ENCODE peak calls at places on chromosomes 13 and 19, in five cellular contexts. One of them, this sample, is unnamed.

GRCh38 chr19:15466851-15467733 is 2.7 kb upstream of the RASAL3 start:
- DNase-seq in progenitor cell of endocrine pancreas: no peak
- DNase-seq in heart right ventricle: no peak
- DNase-seq in cardiac muscle cell: peak
- DNase-seq in DND-41: peak
- DNase-seq in this sample: no peak

GRCh38 chr19:33612928-33613327 is 8.8 kb upstream of the CHST8 start:
- DNase-seq in DND-41: no peak
- DNase-seq in heart right ventricle: no peak
- DNase-seq in cardiac muscle cell: no peak
- DNase-seq in progenitor cell of endocrine pancreas: no peak
- DNase-seq in this sample: no peak

GRCh38 chr13:103941506-103942148 is 875.4 kb upstream of the SLC10A2 start:
- DNase-seq in progenitor cell of endocrine pancreas: no peak
- DNase-seq in cardiac muscle cell: peak
- DNase-seq in DND-41: no peak
- DNase-seq in heart right ventricle: no peak
- DNase-seq in this sample: no peak

GRCh38 chr13:20435616-20436368 is 89.9 kb downstream of the CRYL1 start:
- DNase-seq in heart right ventricle: no peak
- DNase-seq in DND-41: no peak
- DNase-seq in cardiac muscle cell: peak
- DNase-seq in progenitor cell of endocrine pancreas: no peak
- DNase-seq in this sample: no peak

GRCh38 chr19:5479958-5480357 is 24.7 kb downstream of the ZNRF4 start:
- DNase-seq in heart right ventricle: no peak
- DNase-seq in DND-41: no peak
- DNase-seq in progenitor cell of endocrine pancreas: no peak
- DNase-seq in cardiac muscle cell: no peak
- DNase-seq in this sample: no peak

GRCh38 chr13:38735655-38736440 is 49.0 kb downstream of the FREM2 start:
- DNase-seq in heart right ventricle: no peak
- DNase-seq in progenitor cell of endocrine pancreas: no peak
- DNase-seq in cardiac muscle cell: no peak
- DNase-seq in DND-41: no peak
- DNase-seq in this sample: no peak

GRCh38 chr13:61592489-61592888 is 176.8 kb upstream of the PCDH20 start:
- DNase-seq in DND-41: no peak
- DNase-seq in cardiac muscle cell: no peak
- DNase-seq in progenitor cell of endocrine pancreas: no peak
- DNase-seq in heart right ventricle: no peak
- DNase-seq in this sample: no peak

GRCh38 chr19:36054733-36055686 is at the start of gene WDR62:
- DNase-seq in DND-41: peak
- DNase-seq in heart right ventricle: peak
- DNase-seq in progenitor cell of endocrine pancreas: peak
- DNase-seq in cardiac muscle cell: peak
- DNase-seq in this sample: peak

GRCh38 chr19:44972802-44973201 is 17.6 kb downstream of the CLPTM1 start:
- DNase-seq in progenitor cell of endocrine pancreas: no peak
- DNase-seq in DND-41: no peak
- DNase-seq in cardiac muscle cell: no peak
- DNase-seq in heart right ventricle: no peak
- DNase-seq in this sample: no peak

GRCh38 chr13:22114630-22115311 is 443.9 kb downstream of the FGF9 start:
- DNase-seq in heart right ventricle: no peak
- DNase-seq in cardiac muscle cell: peak
- DNase-seq in DND-41: no peak
- DNase-seq in progenitor cell of endocrine pancreas: no peak
- DNase-seq in this sample: no peak

GRCh38 chr13:65095118-65095517 is 2135.0 kb downstream of the PCDH9 start:
- DNase-seq in DND-41: no peak
- DNase-seq in cardiac muscle cell: no peak
- DNase-seq in progenitor cell of endocrine pancreas: no peak
- DNase-seq in heart right ventricle: no peak
- DNase-seq in this sample: no peak

GRCh38 chr13:41835871-41836270 is 125.0 kb downstream of the VWA8 start:
- DNase-seq in DND-41: no peak
- DNase-seq in heart right ventricle: no peak
- DNase-seq in cardiac muscle cell: peak
- DNase-seq in progenitor cell of endocrine pancreas: no peak
- DNase-seq in this sample: no peak

GRCh38 chr13:113977976-113978375 is 4.1 kb upstream of the C13orf46 start:
- DNase-seq in DND-41: no peak
- DNase-seq in cardiac muscle cell: no peak
- DNase-seq in progenitor cell of endocrine pancreas: no peak
- DNase-seq in heart right ventricle: no peak
- DNase-seq in this sample: no peak

GRCh38 chr19:4775627-4776152 is 15.8 kb upstream of the FEM1A start:
- DNase-seq in cardiac muscle cell: no peak
- DNase-seq in heart right ventricle: no peak
- DNase-seq in progenitor cell of endocrine pancreas: no peak
- DNase-seq in DND-41: no peak
- DNase-seq in this sample: no peak

GRCh38 chr19:58553799-58554493 is 959 bp downstream of the CHMP2A start:
- DNase-seq in progenitor cell of endocrine pancreas: no peak
- DNase-seq in DND-41: no peak
- DNase-seq in heart right ventricle: no peak
- DNase-seq in cardiac muscle cell: no peak
- DNase-seq in this sample: peak

GRCh38 chr13:110475117-110475516 is 86.4 kb downstream of the RAB20 start:
- DNase-seq in DND-41: no peak
- DNase-seq in heart right ventricle: no peak
- DNase-seq in cardiac muscle cell: no peak
- DNase-seq in progenitor cell of endocrine pancreas: no peak
- DNase-seq in this sample: no peak

GRCh38 chr13:41842029-41842428 is 118.9 kb downstream of the VWA8 start:
- DNase-seq in cardiac muscle cell: peak
- DNase-seq in progenitor cell of endocrine pancreas: no peak
- DNase-seq in heart right ventricle: no peak
- DNase-seq in DND-41: no peak
- DNase-seq in this sample: no peak

GRCh38 chr13:48019796-48020195 is 17.7 kb upstream of the NUDT15 start:
- DNase-seq in DND-41: no peak
- DNase-seq in cardiac muscle cell: no peak
- DNase-seq in progenitor cell of endocrine pancreas: no peak
- DNase-seq in heart right ventricle: no peak
- DNase-seq in this sample: no peak

GRCh38 chr19:38667552-38668205 is 20.2 kb downstream of the ACTN4 start:
- DNase-seq in cardiac muscle cell: no peak
- DNase-seq in heart right ventricle: no peak
- DNase-seq in progenitor cell of endocrine pancreas: no peak
- DNase-seq in DND-41: no peak
- DNase-seq in this sample: no peak

DNA sequence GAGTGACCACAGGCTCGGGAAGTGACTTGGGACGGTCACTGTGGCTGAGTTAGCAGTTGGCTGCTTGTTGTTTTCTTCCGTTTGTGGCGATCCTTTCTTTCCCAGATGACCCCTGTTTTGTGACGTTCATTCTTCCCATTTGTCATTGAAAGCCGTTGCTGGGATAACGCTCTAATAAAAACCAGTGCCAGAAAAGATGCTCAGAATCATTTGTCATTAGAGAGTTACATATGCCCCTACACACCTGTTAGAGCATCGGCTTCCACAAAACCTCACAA is 39.3 kb upstream of the MCF2L start:
- DNase-seq in progenitor cell of endocrine pancreas: no peak
- DNase-seq in heart right ventricle: no peak
- DNase-seq in cardiac muscle cell: no peak
- DNase-seq in DND-41: no peak
- DNase-seq in this sample: no peak
- TF ChIP-seq CTCF in progenitor cell of endocrine pancreas: no peak
- TF ChIP-seq CTCF in heart right ventricle: no peak
- TF ChIP-seq CTCF in cardiac muscle cell: no peak
- TF ChIP-seq CTCF in DND-41: no peak
- TF ChIP-seq CTCF in this sample: no peak

DNA sequence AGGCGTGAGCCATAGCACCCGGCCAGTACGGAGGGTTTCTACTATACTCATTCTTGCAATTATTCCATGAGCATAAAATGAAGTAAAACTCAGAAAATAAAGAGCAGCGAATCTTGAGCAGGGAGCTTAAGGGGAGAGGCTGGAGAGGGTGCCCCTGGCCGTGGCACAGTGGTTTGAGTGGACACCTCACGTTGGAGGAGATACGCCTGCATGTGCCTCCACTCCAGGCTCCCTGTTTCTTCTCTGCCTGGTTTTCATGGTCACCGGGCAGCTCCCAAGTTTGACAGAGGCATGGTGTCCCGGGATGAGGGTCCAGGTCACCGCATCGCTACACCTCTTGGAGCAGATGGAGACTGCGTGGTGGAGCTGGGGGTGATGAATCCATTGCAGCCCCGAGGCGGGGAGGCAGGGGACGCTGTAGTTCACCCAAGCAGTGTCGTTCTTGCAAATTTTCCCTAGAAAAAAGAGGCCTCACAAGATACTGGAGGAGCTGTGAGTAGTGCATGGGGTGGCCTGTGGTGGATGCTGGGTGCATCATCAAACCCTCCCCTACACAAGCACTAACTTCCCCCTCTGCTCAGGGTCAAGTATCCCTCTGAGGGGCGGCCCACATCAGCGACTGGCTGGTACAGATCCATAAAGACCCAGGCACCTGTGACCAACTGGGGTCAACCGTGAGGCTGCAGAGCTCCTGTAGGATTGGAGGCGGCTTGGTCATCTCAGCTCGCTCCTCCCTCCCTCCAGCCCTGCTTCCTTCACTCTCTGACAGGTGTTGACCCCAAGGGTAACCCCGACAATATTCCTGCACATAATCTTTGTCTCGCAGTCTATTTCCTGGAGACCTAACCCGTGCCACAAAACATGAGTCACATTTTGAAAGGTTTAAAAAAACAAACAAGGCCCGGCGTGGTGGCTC is 3.6 kb upstream of the MIER2 start:
- DNase-seq in heart right ventricle: no peak
- DNase-seq in DND-41: no peak
- DNase-seq in cardiac muscle cell: no peak
- DNase-seq in progenitor cell of endocrine pancreas: no peak
- DNase-seq in this sample: no peak
- TF ChIP-seq CTCF in heart right ventricle: no peak
- TF ChIP-seq CTCF in DND-41: no peak
- TF ChIP-seq CTCF in cardiac muscle cell: peak
- TF ChIP-seq CTCF in progenitor cell of endocrine pancreas: no peak
- TF ChIP-seq CTCF in this sample: no peak

DNA sequence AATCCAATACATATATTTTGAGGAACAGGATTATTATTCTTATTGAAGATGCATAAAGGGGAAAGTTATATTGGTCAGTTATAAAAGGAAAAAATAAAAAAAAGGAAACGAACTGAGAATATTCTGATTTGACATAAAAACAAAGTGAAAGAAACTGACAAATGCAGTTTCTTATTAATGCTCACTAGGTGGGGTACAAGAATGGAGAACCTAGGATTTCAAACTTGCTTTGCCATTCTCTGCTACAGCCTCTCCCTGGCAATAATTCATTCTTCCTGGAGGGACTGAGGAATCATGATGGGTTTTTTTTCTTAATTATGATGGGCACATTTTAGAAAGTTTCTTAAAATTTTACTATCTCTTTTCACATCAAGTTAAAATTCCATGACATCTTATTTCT is 154.9 kb downstream of the PCDH9 start:
- DNase-seq in cardiac muscle cell: peak
- DNase-seq in heart right ventricle: no peak
- DNase-seq in progenitor cell of endocrine pancreas: no peak
- DNase-seq in DND-41: no peak
- DNase-seq in this sample: no peak
- TF ChIP-seq CTCF in cardiac muscle cell: peak
- TF ChIP-seq CTCF in heart right ventricle: peak
- TF ChIP-seq CTCF in progenitor cell of endocrine pancreas: no peak
- TF ChIP-seq CTCF in DND-41: no peak
- TF ChIP-seq CTCF in this sample: peak

DNA sequence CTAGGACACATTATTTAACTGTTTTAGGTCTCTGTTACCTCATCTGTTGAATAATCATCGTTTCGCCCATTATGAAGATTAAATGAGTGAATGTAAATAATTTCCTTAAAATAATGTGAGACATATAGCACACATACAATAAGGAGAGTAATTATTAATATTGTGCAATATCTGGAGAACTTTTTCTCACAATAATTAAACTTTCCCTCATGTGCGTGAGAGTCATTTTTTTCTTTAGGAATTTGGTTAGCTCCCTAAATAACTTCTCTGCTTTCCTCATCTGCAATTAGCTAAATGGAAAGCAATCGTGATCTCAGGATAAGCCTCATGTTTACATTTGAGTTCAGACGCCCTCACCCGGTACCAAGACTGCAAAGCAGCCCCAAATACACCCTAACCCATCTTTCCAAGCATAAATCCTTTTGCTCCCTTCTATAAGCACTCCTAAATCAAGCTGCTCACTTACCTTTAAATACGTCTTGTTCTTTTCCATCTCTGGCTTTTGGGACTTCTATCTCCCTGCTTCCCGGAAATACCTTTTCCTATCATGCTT is 78.8 kb downstream of the MZT1 start:
- DNase-seq in cardiac muscle cell: peak
- DNase-seq in DND-41: no peak
- DNase-seq in heart right ventricle: no peak
- DNase-seq in progenitor cell of endocrine pancreas: no peak
- DNase-seq in this sample: no peak
- TF ChIP-seq CTCF in cardiac muscle cell: peak
- TF ChIP-seq CTCF in DND-41: no peak
- TF ChIP-seq CTCF in heart right ventricle: no peak
- TF ChIP-seq CTCF in progenitor cell of endocrine pancreas: peak
- TF ChIP-seq CTCF in this sample: peak

GRCh38 chr13:63403726-63404125 is 1988.1 kb upstream of the PCDH20 start:
- DNase-seq in progenitor cell of endocrine pancreas: no peak
- DNase-seq in cardiac muscle cell: no peak
- DNase-seq in heart right ventricle: no peak
- DNase-seq in DND-41: no peak
- DNase-seq in this sample: no peak
- TF ChIP-seq CTCF in progenitor cell of endocrine pancreas: no peak
- TF ChIP-seq CTCF in cardiac muscle cell: no peak
- TF ChIP-seq CTCF in heart right ventricle: no peak
- TF ChIP-seq CTCF in DND-41: no peak
- TF ChIP-seq CTCF in this sample: no peak